ENCODE peak calls at places on chromosomes 5 and 9, in seven cellular contexts. One of them, this sample, is unnamed.

GRCh38 chr5:23014251-23014650 is 161.1 kb upstream of the CDH12 start:
- DNase-seq in WTC11: no peak
- DNase-seq in kidney epithelial cell: no peak
- DNase-seq in psoas muscle: no peak
- DNase-seq in GM13977: no peak
- DNase-seq in GM20000: no peak
- DNase-seq in IMR-90: no peak
- DNase-seq in this sample: no peak

GRCh38 chr9:33082538-33083326 is 6.3 kb upstream of the SMU1 start:
- DNase-seq in WTC11: no peak
- DNase-seq in kidney epithelial cell: no peak
- DNase-seq in psoas muscle: no peak
- DNase-seq in GM13977: no peak
- DNase-seq in GM20000: no peak
- DNase-seq in IMR-90: no peak
- DNase-seq in this sample: no peak

GRCh38 chr9:90900130-90900529 is 98.5 kb downstream of the SYK start:
- DNase-seq in WTC11: no peak
- DNase-seq in kidney epithelial cell: no peak
- DNase-seq in psoas muscle: peak
- DNase-seq in GM13977: no peak
- DNase-seq in GM20000: no peak
- DNase-seq in IMR-90: peak
- DNase-seq in this sample: no peak

GRCh38 chr5:189976-190365 is 1.3 kb upstream of the LRRC14B start:
- DNase-seq in WTC11: no peak
- DNase-seq in kidney epithelial cell: no peak
- DNase-seq in psoas muscle: peak
- DNase-seq in GM13977: no peak
- DNase-seq in GM20000: no peak
- DNase-seq in IMR-90: no peak
- DNase-seq in this sample: no peak

GRCh38 chr5:144307726-144308125 is 137.1 kb downstream of the KCTD16 start:
- DNase-seq in WTC11: no peak
- DNase-seq in kidney epithelial cell: no peak
- DNase-seq in psoas muscle: no peak
- DNase-seq in GM13977: no peak
- DNase-seq in GM20000: no peak
- DNase-seq in IMR-90: no peak
- DNase-seq in this sample: no peak

GRCh38 chr5:137304227-137304874 is 194.8 kb downstream of the SPOCK1 start:
- DNase-seq in WTC11: no peak
- DNase-seq in kidney epithelial cell: no peak
- DNase-seq in psoas muscle: no peak
- DNase-seq in GM13977: no peak
- DNase-seq in GM20000: no peak
- DNase-seq in IMR-90: no peak
- DNase-seq in this sample: no peak

GRCh38 chr5:172939045-172939444 is 20.2 kb upstream of the RPL26L1 start:
- DNase-seq in WTC11: peak
- DNase-seq in kidney epithelial cell: no peak
- DNase-seq in psoas muscle: no peak
- DNase-seq in GM13977: no peak
- DNase-seq in GM20000: no peak
- DNase-seq in IMR-90: peak
- DNase-seq in this sample: no peak

GRCh38 chr5:9148242-9148641 is 397.6 kb downstream of the SEMA5A start:
- DNase-seq in WTC11: no peak
- DNase-seq in kidney epithelial cell: no peak
- DNase-seq in psoas muscle: no peak
- DNase-seq in GM13977: no peak
- DNase-seq in GM20000: no peak
- DNase-seq in IMR-90: peak
- DNase-seq in this sample: no peak

GRCh38 chr9:42388146-42388690 is 204.8 kb downstream of the SPATA31A6 start:
- DNase-seq in WTC11: no peak
- DNase-seq in kidney epithelial cell: no peak
- DNase-seq in psoas muscle: no peak
- DNase-seq in GM13977: peak
- DNase-seq in GM20000: peak
- DNase-seq in IMR-90: no peak
- DNase-seq in this sample: peak

GRCh38 chr9:21096172-21096900 is 18.6 kb upstream of the IFNB1 start:
- DNase-seq in WTC11: no peak
- DNase-seq in kidney epithelial cell: no peak
- DNase-seq in psoas muscle: no peak
- DNase-seq in GM13977: peak
- DNase-seq in GM20000: peak
- DNase-seq in IMR-90: peak
- DNase-seq in this sample: peak

GRCh38 chr9:96417051-96417586 is 1.1 kb downstream of the ZNF367 start:
- DNase-seq in WTC11: peak
- DNase-seq in kidney epithelial cell: no peak
- DNase-seq in psoas muscle: peak
- DNase-seq in GM13977: peak
- DNase-seq in GM20000: peak
- DNase-seq in IMR-90: peak
- DNase-seq in this sample: peak
- TF ChIP-seq CTCF in WTC11: no peak
- TF ChIP-seq CTCF in kidney epithelial cell: no peak
- TF ChIP-seq CTCF in psoas muscle: no peak
- TF ChIP-seq CTCF in GM13977: no peak
- TF ChIP-seq CTCF in GM20000: no peak
- TF ChIP-seq CTCF in IMR-90: no peak
- TF ChIP-seq CTCF in this sample: peak

GRCh38 chr9:125203259-125203658 is 2.9 kb downstream of the RABEPK start:
- DNase-seq in WTC11: no peak
- DNase-seq in kidney epithelial cell: no peak
- DNase-seq in psoas muscle: no peak
- DNase-seq in GM13977: no peak
- DNase-seq in GM20000: no peak
- DNase-seq in IMR-90: peak
- DNase-seq in this sample: no peak
- TF ChIP-seq CTCF in WTC11: no peak
- TF ChIP-seq CTCF in kidney epithelial cell: no peak
- TF ChIP-seq CTCF in psoas muscle: no peak
- TF ChIP-seq CTCF in GM13977: no peak
- TF ChIP-seq CTCF in GM20000: no peak
- TF ChIP-seq CTCF in IMR-90: peak
- TF ChIP-seq CTCF in this sample: no peak

GRCh38 chr9:36049408-36049807 is 12.7 kb downstream of the RECK start:
- DNase-seq in WTC11: no peak
- DNase-seq in kidney epithelial cell: no peak
- DNase-seq in psoas muscle: no peak
- DNase-seq in GM13977: no peak
- DNase-seq in GM20000: no peak
- DNase-seq in IMR-90: no peak
- DNase-seq in this sample: no peak

GRCh38 chr9:36046923-36047322 is 10.2 kb downstream of the RECK start:
- DNase-seq in WTC11: no peak
- DNase-seq in kidney epithelial cell: no peak
- DNase-seq in psoas muscle: no peak
- DNase-seq in GM13977: no peak
- DNase-seq in GM20000: no peak
- DNase-seq in IMR-90: no peak
- DNase-seq in this sample: no peak

GRCh38 chr9:36051317-36051716 is 14.6 kb downstream of the RECK start:
- DNase-seq in WTC11: no peak
- DNase-seq in kidney epithelial cell: no peak
- DNase-seq in psoas muscle: no peak
- DNase-seq in GM13977: no peak
- DNase-seq in GM20000: no peak
- DNase-seq in IMR-90: no peak
- DNase-seq in this sample: no peak

GRCh38 chr9:36053971-36054370 is 17.3 kb downstream of the RECK start:
- DNase-seq in WTC11: no peak
- DNase-seq in kidney epithelial cell: no peak
- DNase-seq in psoas muscle: no peak
- DNase-seq in GM13977: no peak
- DNase-seq in GM20000: no peak
- DNase-seq in IMR-90: no peak
- DNase-seq in this sample: no peak

GRCh38 chr9:36050472-36050871 is 13.8 kb downstream of the RECK start:
- DNase-seq in WTC11: no peak
- DNase-seq in kidney epithelial cell: no peak
- DNase-seq in psoas muscle: no peak
- DNase-seq in GM13977: no peak
- DNase-seq in GM20000: no peak
- DNase-seq in IMR-90: no peak
- DNase-seq in this sample: no peak
- TF ChIP-seq CTCF in WTC11: no peak
- TF ChIP-seq CTCF in kidney epithelial cell: no peak
- TF ChIP-seq CTCF in psoas muscle: no peak
- TF ChIP-seq CTCF in GM13977: no peak
- TF ChIP-seq CTCF in GM20000: no peak
- TF ChIP-seq CTCF in IMR-90: no peak
- TF ChIP-seq CTCF in this sample: no peak

GRCh38 chr5:148374693-148375360 is 8.9 kb upstream of the FBXO38 start:
- DNase-seq in WTC11: peak
- DNase-seq in kidney epithelial cell: peak
- DNase-seq in psoas muscle: no peak
- DNase-seq in GM13977: no peak
- DNase-seq in GM20000: peak
- DNase-seq in IMR-90: peak
- DNase-seq in this sample: peak
- TF ChIP-seq CTCF in WTC11: peak
- TF ChIP-seq CTCF in kidney epithelial cell: peak
- TF ChIP-seq CTCF in psoas muscle: peak
- TF ChIP-seq CTCF in GM13977: peak
- TF ChIP-seq CTCF in GM20000: peak
- TF ChIP-seq CTCF in IMR-90: peak
- TF ChIP-seq CTCF in this sample: peak

GRCh38 chr5:135965504-135965903 is 10.7 kb upstream of the LECT2 start:
- DNase-seq in WTC11: no peak
- DNase-seq in kidney epithelial cell: no peak
- DNase-seq in psoas muscle: no peak
- DNase-seq in GM13977: no peak
- DNase-seq in GM20000: no peak
- DNase-seq in IMR-90: no peak
- DNase-seq in this sample: no peak

GRCh38 chr5:135966165-135966564 is 11.4 kb upstream of the LECT2 start:
- DNase-seq in WTC11: no peak
- DNase-seq in kidney epithelial cell: no peak
- DNase-seq in psoas muscle: no peak
- DNase-seq in GM13977: no peak
- DNase-seq in GM20000: no peak
- DNase-seq in IMR-90: no peak
- DNase-seq in this sample: no peak

GRCh38 chr5:135966790-135967189 is 12.0 kb upstream of the LECT2 start:
- DNase-seq in WTC11: no peak
- DNase-seq in kidney epithelial cell: no peak
- DNase-seq in psoas muscle: no peak
- DNase-seq in GM13977: no peak
- DNase-seq in GM20000: no peak
- DNase-seq in IMR-90: no peak
- DNase-seq in this sample: no peak

DNA sequence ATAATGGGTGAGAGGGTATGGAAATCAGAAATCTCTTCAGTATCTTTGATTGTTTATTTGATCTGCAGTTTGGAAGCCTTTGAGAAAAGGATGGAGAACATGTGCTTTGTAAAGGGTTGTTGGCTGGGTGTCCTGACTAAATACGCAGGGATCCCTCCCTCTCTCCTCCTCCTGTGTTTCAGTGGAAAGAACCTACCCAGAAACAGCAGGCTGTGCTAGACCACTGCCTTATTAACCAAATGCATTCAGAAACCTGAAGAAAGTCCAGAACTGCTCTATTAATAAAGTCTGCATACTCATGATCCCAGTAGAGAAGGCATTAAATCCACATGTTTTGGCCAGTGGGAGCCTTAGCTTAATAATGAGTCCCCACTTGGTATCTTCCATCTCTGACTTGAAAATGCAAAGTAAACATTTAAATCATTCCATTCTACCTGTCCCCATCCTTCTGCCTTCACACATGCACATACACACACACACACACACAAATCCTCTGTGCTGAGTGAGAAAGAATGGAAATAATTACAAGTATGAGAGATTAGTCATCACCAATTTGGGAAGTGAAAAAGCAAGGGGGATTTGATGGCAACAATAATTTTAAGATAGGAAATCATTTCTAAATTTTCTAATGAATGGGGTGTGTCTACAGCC is 10.0 kb upstream of the LECT2 start:
- DNase-seq in WTC11: no peak
- DNase-seq in kidney epithelial cell: no peak
- DNase-seq in psoas muscle: no peak
- DNase-seq in GM13977: no peak
- DNase-seq in GM20000: no peak
- DNase-seq in IMR-90: peak
- DNase-seq in this sample: no peak
- TF ChIP-seq CTCF in WTC11: no peak
- TF ChIP-seq CTCF in kidney epithelial cell: no peak
- TF ChIP-seq CTCF in psoas muscle: no peak
- TF ChIP-seq CTCF in GM13977: no peak
- TF ChIP-seq CTCF in GM20000: no peak
- TF ChIP-seq CTCF in IMR-90: no peak
- TF ChIP-seq CTCF in this sample: no peak

DNA sequence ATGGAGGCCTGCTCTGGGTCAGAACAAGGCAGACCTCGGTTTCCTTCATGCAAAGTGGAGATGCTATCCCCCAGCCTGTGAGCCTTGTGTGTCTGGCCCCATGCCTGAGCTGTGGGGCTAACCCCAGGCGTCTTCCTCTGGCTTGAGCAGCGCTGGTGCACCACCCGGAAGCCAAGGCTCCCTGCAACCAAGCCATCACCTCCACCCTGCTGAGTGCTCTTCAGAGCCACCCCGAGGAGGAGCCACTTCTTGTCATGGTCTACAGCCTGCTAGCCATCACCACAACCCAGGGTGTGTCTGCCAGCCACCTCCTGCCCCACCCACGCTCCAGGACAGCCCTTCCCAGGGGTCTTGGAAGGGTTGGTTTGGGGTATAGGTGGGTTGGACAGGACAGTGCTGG is 16.2 kb downstream of the REXO4 start:
- DNase-seq in WTC11: no peak
- DNase-seq in kidney epithelial cell: no peak
- DNase-seq in psoas muscle: no peak
- DNase-seq in GM13977: no peak
- DNase-seq in GM20000: no peak
- DNase-seq in IMR-90: no peak
- DNase-seq in this sample: no peak
- TF ChIP-seq CTCF in WTC11: no peak
- TF ChIP-seq CTCF in kidney epithelial cell: no peak
- TF ChIP-seq CTCF in psoas muscle: no peak
- TF ChIP-seq CTCF in GM13977: no peak
- TF ChIP-seq CTCF in GM20000: no peak
- TF ChIP-seq CTCF in IMR-90: no peak
- TF ChIP-seq CTCF in this sample: no peak

This sample was measured in GM10248.